ENCODE peak calls at places on chromosomes 13 and 19, in eight cellular contexts. N is HepG2, X is AG04449, Y is H9, R is suprapubic skin, T is heart right ventricle, U is GM20000, L is nephron progenitor cell. P is an unnamed sample.

GRCh38 chr19:15810335-15810734 is 5.1 kb downstream of the OR10H1 start:
- DNase-seq in U (no peak), T (no peak), N (peak), Y (no peak), X (no peak), R (no peak), L (no peak), P (no peak)

GRCh38 chr13:46905249-46905648 is 8.4 kb upstream of the HTR2A start:
- DNase-seq in N (no peak), T (no peak), U (no peak), R (no peak), L (no peak), X (no peak), Y (no peak), P (no peak)

GRCh38 chr19:489418-490196 is 6.7 kb upstream of the MADCAM1 start:
- DNase-seq in N (peak), T (no peak), R (no peak), L (no peak), Y (peak), X (no peak), U (peak), P (no peak)

GRCh38 chr19:51708811-51709210 is 15.0 kb downstream of the HAS1 start:
- DNase-seq in U (no peak), X (no peak), Y (no peak), R (no peak), T (no peak), N (no peak), L (no peak), P (no peak)

GRCh38 chr13:32021785-32022184 is 9.8 kb upstream of the FRY start:
- DNase-seq in N (no peak), Y (no peak), T (no peak), L (no peak), U (no peak), X (no peak), R (no peak), P (no peak)

GRCh38 chr13:102311433-102311796 is 90.4 kb downstream of the FGF14 start:
- DNase-seq in L (no peak), Y (no peak), X (no peak), R (no peak), N (no peak), T (no peak), U (no peak), P (no peak)

GRCh38 chr19:30237146-30237545 is 135.0 kb upstream of the ZNF536 start:
- DNase-seq in Y (no peak), N (no peak), L (no peak), T (no peak), R (no peak), X (no peak), U (no peak), P (no peak)

GRCh38 chr13:61410669-61411297 is 4.9 kb downstream of the PCDH20 start:
- DNase-seq in U (peak), T (no peak), L (no peak), Y (no peak), N (peak), X (no peak), R (no peak), P (no peak)

GRCh38 chr13:51246411-51247298 is 24.5 kb downstream of the FAM124A start:
- DNase-seq in Y (no peak), U (no peak), X (no peak), T (peak), N (no peak), L (no peak), R (no peak), P (peak)

GRCh38 chr19:55446060-55446459 is 3.0 kb upstream of the SHISA7 start:
- DNase-seq in N (peak), L (no peak), T (no peak), R (no peak), U (no peak), X (no peak), Y (no peak), P (no peak)

GRCh38 chr19:3760871-3761361 is 576 bp downstream of the APBA3 start:
- DNase-seq in N (no peak), L (no peak), Y (no peak), X (no peak), U (no peak), T (no peak), R (no peak), P (no peak)

GRCh38 chr13:45292176-45292575 is 48.8 kb downstream of the TPT1 start:
- DNase-seq in U (no peak), N (no peak), R (no peak), Y (peak), T (no peak), L (no peak), X (no peak), P (no peak)

GRCh38 chr19:23062921-23063320 is 53.9 kb upstream of the ZNF730 start:
- DNase-seq in T (no peak), R (no peak), U (no peak), X (no peak), Y (no peak), N (no peak), L (no peak), P (no peak)

GRCh38 chr19:10334340-10335148 is 1.2 kb upstream of the RAVER1 start:
- DNase-seq in T (peak), L (peak), U (no peak), R (peak), Y (peak), N (peak), X (peak), P (peak)
- TF ChIP-seq CTCF in T (peak), L (no peak), U (no peak), R (no peak), Y (no peak), N (peak), X (peak), P (no peak)

GRCh38 chr13:103883152-103883551 is 816.9 kb upstream of the SLC10A2 start:
- DNase-seq in U (no peak), R (peak), N (peak), L (peak), T (peak), Y (peak), X (peak), P (peak)
- TF ChIP-seq CTCF in U (no peak), R (peak), N (peak), L (peak), T (peak), Y (peak), X (peak), P (peak)

GRCh38 chr13:25503856-25504255 is 132.1 kb downstream of the ATP8A2 start:
- DNase-seq in X (no peak), R (no peak), N (no peak), L (no peak), T (no peak), Y (no peak), U (no peak), P (no peak)
- TF ChIP-seq CTCF in X (no peak), R (no peak), N (no peak), L (no peak), T (no peak), Y (no peak), U (no peak), P (no peak)

DNA sequence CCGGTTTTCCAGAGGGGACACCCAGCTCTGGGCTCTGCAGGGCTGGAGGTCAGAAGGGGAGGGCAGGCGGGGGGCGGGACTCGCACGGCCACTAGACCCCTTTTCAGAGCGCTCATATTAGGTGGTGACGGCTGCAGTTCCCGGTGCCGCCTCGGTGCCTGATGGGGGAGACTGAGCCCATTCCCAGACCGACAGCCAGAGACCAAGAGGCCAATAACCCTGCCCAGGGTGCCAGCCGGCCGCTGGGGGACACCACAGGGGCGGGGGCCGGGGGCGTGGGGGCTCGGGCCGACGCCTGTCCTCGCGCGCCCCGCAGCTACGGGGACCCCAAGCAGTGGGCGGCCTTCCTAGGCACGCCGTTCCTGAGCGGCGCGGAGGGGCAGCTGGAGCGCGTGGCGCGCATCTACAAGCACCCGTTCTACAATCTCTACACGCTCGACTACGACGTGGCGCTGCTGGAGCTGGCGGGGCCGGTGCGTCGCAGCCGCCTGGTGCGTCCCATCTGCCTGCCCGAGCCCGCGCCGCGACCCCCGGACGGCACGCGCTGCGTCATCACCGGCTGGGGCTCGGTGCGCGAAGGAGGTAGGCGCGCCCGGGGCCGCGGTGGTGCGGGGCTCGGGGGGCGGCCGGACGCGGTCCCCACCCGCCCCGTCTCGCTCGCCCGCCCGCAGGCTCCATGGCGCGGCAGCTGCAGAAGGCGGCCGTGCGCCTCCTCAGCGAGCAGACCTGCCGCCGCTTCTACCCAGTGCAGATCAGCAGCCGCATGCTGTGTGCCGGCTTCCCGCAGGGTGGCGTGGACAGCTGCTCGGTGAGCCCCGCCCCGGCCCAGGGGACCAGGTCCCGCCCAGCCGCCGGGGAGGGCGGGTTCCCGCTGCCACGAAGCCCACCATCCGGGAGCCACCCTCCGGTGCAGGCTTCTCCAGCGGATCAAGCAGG is 2.4 kb downstream of the TIMM13 start:
- DNase-seq in Y (peak), N (no peak), L (peak), U (no peak), T (peak), R (peak), X (peak), P (peak)
- TF ChIP-seq CTCF in Y (peak), N (no peak), L (peak), U (no peak), T (no peak), R (peak), X (peak), P (no peak)